ENCODE peak calls at places on chromosomes 16 and 17, in five cellular contexts. L is IMR-90, E is left ventricle myocardium inferior, P is transverse colon, S is A549. F is an unnamed sample.

GRCh38 chr17:5832886-5833285 is 237.3 kb upstream of the WSCD1 start:
- DNase-seq in L (peak), E (no peak), P (no peak), S (peak), F (peak)

GRCh38 chr17:79363552-79364275 is 247.1 kb downstream of the RBFOX3 start:
- DNase-seq in L (no peak), E (no peak), P (no peak), S (no peak), F (no peak)

GRCh38 chr16:23952128-23953041 is 116.6 kb downstream of the PRKCB start:
- DNase-seq in L (peak), E (no peak), P (no peak), S (no peak), F (peak)

GRCh38 chr17:49557204-49558024 is 18.3 kb upstream of the NXPH3 start:
- DNase-seq in L (peak), E (no peak), P (no peak), S (peak), F (peak)

GRCh38 chr17:34613064-34614019 is 34.0 kb downstream of the TMEM132E start:
- DNase-seq in L (no peak), E (no peak), P (no peak), S (no peak), F (no peak)

GRCh38 chr17:10316986-10317834 is 55.6 kb downstream of the MYH13 start:
- DNase-seq in L (peak), E (peak), P (peak), S (peak), F (peak)

GRCh38 chr17:21126645-21127507 is at the start of gene DHRS7B:
- DNase-seq in L (peak), E (peak), P (peak), S (peak), F (peak)

GRCh38 chr16:87308826-87309225 is 8.4 kb downstream of the C16orf95 start:
- DNase-seq in L (no peak), E (no peak), P (no peak), S (no peak), F (no peak)

GRCh38 chr16:19235886-19236285 is 49.6 kb upstream of the CLEC19A start:
- DNase-seq in L (no peak), E (no peak), P (no peak), S (no peak), F (no peak)

GRCh38 chr16:66477028-66477515 is 50.0 kb downstream of the BEAN1 start:
- DNase-seq in L (no peak), E (no peak), P (no peak), S (no peak), F (no peak)

GRCh38 chr16:19393226-19394074 is 24.2 kb upstream of the TMC5 start:
- DNase-seq in L (peak), E (no peak), P (peak), S (no peak), F (peak)

GRCh38 chr17:49382556-49382955 is 20.5 kb upstream of the ZNF652 start:
- DNase-seq in L (no peak), E (no peak), P (no peak), S (no peak), F (no peak)

GRCh38 chr17:48483471-48484131 is 47.2 kb downstream of the HOXB1 start:
- DNase-seq in L (peak), E (no peak), P (peak), S (no peak), F (peak)

GRCh38 chr17:77649717-77650211 is 308.7 kb upstream of the TNRC6C start:
- DNase-seq in L (no peak), E (no peak), P (no peak), S (peak), F (no peak)

GRCh38 chr16:66590322-66590721 is 11.1 kb downstream of the CMTM2 start:
- DNase-seq in L (no peak), E (no peak), P (no peak), S (no peak), F (no peak)

GRCh38 chr16:29687755-29688154 is 8.8 kb downstream of the QPRT start:
- DNase-seq in L (no peak), E (no peak), P (no peak), S (no peak), F (no peak)

GRCh38 chr17:47978324-47978723 is 7.4 kb downstream of the CDK5RAP3 start:
- DNase-seq in L (peak), E (peak), P (peak), S (peak), F (peak)

GRCh38 chr17:11803226-11803625 is 194.0 kb downstream of the ZNF18 start:
- DNase-seq in L (no peak), E (no peak), P (no peak), S (no peak), F (no peak)

GRCh38 chr17:11803635-11804034 is 193.6 kb downstream of the ZNF18 start:
- DNase-seq in L (no peak), E (no peak), P (no peak), S (no peak), F (no peak)

GRCh38 chr17:11795906-11796305 is 197.6 kb downstream of the DNAH9 start:
- DNase-seq in L (no peak), E (no peak), P (no peak), S (no peak), F (no peak)

DNA sequence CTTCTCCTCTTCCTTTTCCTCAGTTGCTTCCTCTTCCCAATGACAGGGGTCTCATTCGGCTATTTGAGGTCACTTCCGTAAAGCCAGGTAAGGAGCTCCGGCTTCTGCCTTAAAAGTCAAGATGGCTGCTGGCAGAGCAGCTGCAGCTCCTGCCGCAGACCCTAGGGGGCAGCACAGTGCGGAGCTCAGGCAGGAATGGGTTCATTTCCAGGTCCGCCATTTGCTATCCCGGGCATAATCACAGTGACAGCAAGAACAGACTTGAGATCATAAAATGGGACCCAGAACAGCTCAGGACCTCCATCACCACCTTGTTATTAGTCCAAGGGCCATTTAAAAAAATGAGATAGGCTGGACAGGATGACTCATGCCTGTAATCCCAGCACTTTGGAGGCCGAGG is 199.5 kb downstream of the ZNF18 start:
- DNase-seq in L (no peak), E (no peak), P (no peak), S (peak), F (no peak)
- TF ChIP-seq CTCF in L (no peak), E (no peak), P (no peak), S (peak), F (no peak)

GRCh38 chr17:8740486-8740885 is 4.2 kb downstream of the CCDC42 start:
- DNase-seq in L (no peak), E (no peak), P (peak), S (no peak), F (no peak)
- H3K4me3 ChIP-seq in L (no peak), E (no peak), P (no peak), S (no peak), F (no peak)

GRCh38 chr16:72244853-72245252 is 72.9 kb upstream of the PMFBP1 start:
- DNase-seq in L (no peak), E (no peak), P (no peak), S (no peak), F (no peak)
- TF ChIP-seq CTCF in L (no peak), E (no peak), P (no peak), S (no peak), F (peak)

DNA sequence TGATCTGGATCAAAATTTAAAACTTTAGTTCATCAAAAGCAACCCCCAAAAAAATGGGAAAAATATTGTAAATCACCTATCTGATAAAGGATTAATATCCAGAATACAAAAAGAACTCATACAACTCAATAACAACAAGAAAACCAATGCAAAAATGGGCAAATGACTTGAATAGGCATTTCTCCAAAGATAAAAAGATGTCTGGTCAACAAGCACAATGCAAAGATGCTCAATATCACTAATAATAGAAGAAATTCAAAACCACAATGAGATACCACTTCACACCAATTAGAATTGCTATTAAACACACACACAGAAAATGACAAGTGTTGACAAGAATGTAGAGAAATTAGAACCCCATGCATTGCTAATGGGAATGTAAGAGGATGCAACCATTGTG is 40.4 kb downstream of the UBE2G1 start:
- DNase-seq in L (no peak), E (no peak), P (no peak), S (no peak), F (no peak)
- H3K4me3 ChIP-seq in L (no peak), E (no peak), P (no peak), S (no peak), F (no peak)

GRCh38 chr16:74768239-74768638 is 6.4 kb downstream of the FA2H start:
- DNase-seq in L (no peak), E (no peak), P (no peak), S (no peak), F (no peak)

GRCh38 chr16:74770826-74771526 is 3.6 kb downstream of the FA2H start:
- DNase-seq in L (no peak), E (no peak), P (no peak), S (no peak), F (no peak)

GRCh38 chr16:74769791-74770190 is 4.8 kb downstream of the FA2H start:
- DNase-seq in L (no peak), E (no peak), P (no peak), S (no peak), F (no peak)

GRCh38 chr16:74767749-74768148 is 6.9 kb downstream of the FA2H start:
- DNase-seq in L (no peak), E (no peak), P (no peak), S (no peak), F (no peak)

DNA sequence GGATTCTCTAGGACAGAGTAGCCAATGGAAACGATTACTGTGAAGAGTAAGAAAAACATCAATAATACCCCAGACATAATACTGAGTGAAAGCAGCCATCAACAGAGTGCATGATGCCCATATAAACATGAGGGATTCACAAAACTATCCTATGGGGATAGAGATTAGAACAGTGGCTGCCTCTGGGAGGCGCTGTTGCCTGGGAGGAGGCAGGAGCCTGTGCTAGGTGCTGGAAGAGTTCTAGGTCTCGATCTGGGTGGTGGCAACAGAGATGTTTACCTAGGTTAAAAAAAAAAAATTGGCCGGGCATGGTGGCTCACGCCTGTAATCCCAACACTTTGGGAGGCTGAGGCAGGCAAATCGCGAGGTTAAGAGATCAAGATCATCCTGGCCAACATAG is 7.9 kb downstream of the FA2H start:
- DNase-seq in L (no peak), E (no peak), P (no peak), S (no peak), F (no peak)
- TF ChIP-seq CTCF in L (no peak), E (no peak), P (no peak), S (peak), F (no peak)

GRCh38 chr17:44913676-44914075 is 1.6 kb downstream of the GFAP start:
- DNase-seq in L (no peak), E (no peak), P (no peak), S (no peak), F (no peak)

GRCh38 chr17:44910231-44911106 is 4.8 kb downstream of the GFAP start:
- DNase-seq in L (no peak), E (no peak), P (no peak), S (no peak), F (no peak)

GRCh38 chr17:44909681-44910144 is 5.6 kb downstream of the GFAP start:
- DNase-seq in L (peak), E (no peak), P (no peak), S (no peak), F (peak)

GRCh38 chr17:44912763-44913544 is 2.3 kb downstream of the GFAP start:
- DNase-seq in L (no peak), E (no peak), P (no peak), S (no peak), F (no peak)

DNA sequence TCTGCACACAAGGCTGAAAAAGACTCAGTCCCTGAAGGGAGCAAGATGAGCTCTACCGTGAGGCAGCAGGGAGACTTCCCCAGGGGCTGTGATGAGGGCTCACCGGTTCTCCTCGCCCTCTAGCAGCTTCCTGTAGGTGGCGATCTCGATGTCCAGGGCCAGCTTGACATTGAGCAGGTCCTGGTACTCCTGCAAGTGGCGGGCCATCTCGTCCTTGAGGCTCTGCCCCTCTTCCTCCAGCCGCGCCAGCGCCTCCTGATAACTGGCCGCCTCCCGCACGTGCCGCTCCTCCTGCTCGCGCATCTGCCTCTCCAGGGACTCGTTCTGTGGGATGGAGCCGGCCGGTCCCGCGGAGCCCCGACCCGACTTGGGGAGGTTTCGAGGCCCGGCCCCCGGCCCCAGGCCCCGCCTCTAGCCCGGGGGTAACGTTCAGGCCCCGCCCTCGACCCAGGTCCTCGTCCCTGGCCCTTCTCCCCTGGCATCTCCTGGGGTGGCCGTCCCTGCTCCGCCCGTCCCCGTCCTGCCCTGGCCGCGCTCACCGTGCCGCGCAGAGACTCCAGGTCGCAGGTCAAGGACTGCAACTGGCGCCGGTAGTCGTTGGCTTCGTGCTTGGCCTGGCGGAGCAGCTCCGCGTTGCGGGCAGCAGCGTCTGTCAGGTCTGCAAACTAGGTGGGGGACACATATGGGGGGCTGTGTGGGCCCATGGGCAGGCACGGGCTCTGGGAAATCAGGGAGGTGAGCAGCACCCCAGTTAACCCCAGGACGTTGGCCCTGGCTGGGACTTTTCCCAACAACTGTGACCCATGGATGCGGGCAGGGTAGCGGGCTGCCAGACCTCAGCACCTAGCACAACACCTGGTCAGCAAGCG is 3.9 kb downstream of the GFAP start:
- DNase-seq in L (peak), E (peak), P (peak), S (peak), F (peak)
- H3K4me3 ChIP-seq in L (no peak), E (peak), P (no peak), S (no peak), F (no peak)